ENCODE peak calls at places on chromosomes 5 and 9, in seven cellular contexts. J is ACHN, S is NCI-H146, M is NCI-H1694, A is SIG-M5, T is lower lobe of right lung, X is hepatic stellate cell. F is an unnamed sample.

GRCh38 chr9:17906841-17907779 is 328.2 kb downstream of the SH3GL2 start:
- DNase-seq in A (no peak), X (no peak), S (peak), J (no peak), T (no peak), M (no peak), F (no peak)

GRCh38 chr5:140312067-140312790 is 9.3 kb upstream of the PFDN1 start:
- DNase-seq in S (no peak), M (no peak), T (no peak), X (no peak), J (peak), A (no peak), F (peak)

GRCh38 chr5:39437469-39437868 is 12.7 kb upstream of the DAB2 start:
- DNase-seq in T (no peak), M (no peak), X (no peak), J (peak), S (no peak), A (no peak), F (no peak)

GRCh38 chr9:112747094-112747493 is 3.5 kb upstream of the SNX30 start:
- DNase-seq in S (no peak), M (no peak), T (no peak), J (no peak), X (no peak), A (no peak), F (no peak)

GRCh38 chr5:41102341-41102740 is 31.2 kb upstream of the MROH2B start:
- DNase-seq in A (no peak), J (no peak), M (no peak), S (no peak), T (no peak), X (no peak), F (no peak)

GRCh38 chr9:34988218-34989055 is 1.1 kb upstream of the DNAJB5 start:
- DNase-seq in J (no peak), S (no peak), A (no peak), M (no peak), T (peak), X (peak), F (no peak)

GRCh38 chr5:8053270-8053669 is 184.3 kb downstream of the MTRR start:
- DNase-seq in X (no peak), T (no peak), S (no peak), J (no peak), A (no peak), M (no peak), F (no peak)

GRCh38 chr5:119017999-119018398 is 29.7 kb upstream of the DTWD2 start:
- DNase-seq in T (no peak), X (peak), J (no peak), S (no peak), M (no peak), A (no peak), F (no peak)

GRCh38 chr5:179345429-179346321 is at the start of gene ADAMTS2:
- DNase-seq in A (no peak), S (peak), M (no peak), J (no peak), T (peak), X (peak), F (no peak)

GRCh38 chr5:148820778-148821395 is 5.5 kb upstream of the ADRB2 start:
- DNase-seq in S (no peak), M (no peak), A (no peak), J (peak), X (no peak), T (no peak), F (no peak)

GRCh38 chr9:93254061-93254481 is 70.1 kb downstream of the WNK2 start:
- DNase-seq in A (no peak), J (no peak), M (no peak), T (peak), S (no peak), X (no peak), F (no peak)

GRCh38 chr5:109866051-109866450 is 176.3 kb downstream of the MAN2A1 start:
- DNase-seq in M (no peak), S (no peak), X (no peak), J (no peak), T (no peak), A (no peak), F (no peak)

GRCh38 chr5:150172147-150172546 is 5.6 kb downstream of the CDX1 start:
- DNase-seq in M (no peak), T (no peak), J (no peak), X (no peak), S (no peak), A (no peak), F (no peak)

GRCh38 chr5:101580591-101580990 is 677.5 kb upstream of the ST8SIA4 start:
- DNase-seq in M (no peak), A (no peak), X (no peak), S (no peak), T (no peak), J (no peak), F (no peak)

GRCh38 chr9:70421272-70422180 is 7.1 kb upstream of the KLF9 start:
- DNase-seq in A (no peak), S (peak), J (no peak), T (no peak), X (no peak), M (no peak), F (no peak)

GRCh38 chr9:87725900-87726709 is at the start of gene CTSL:
- DNase-seq in S (no peak), T (peak), A (no peak), M (no peak), J (peak), X (peak), F (no peak)

GRCh38 chr9:135958485-135958884 is 2.7 kb downstream of the UBAC1 start:
- DNase-seq in X (no peak), S (no peak), A (no peak), J (no peak), M (no peak), T (no peak), F (no peak)

GRCh38 chr9:133950916-133951231 is 41.2 kb downstream of the VAV2 start:
- DNase-seq in T (no peak), J (no peak), A (no peak), S (no peak), M (no peak), X (peak), F (no peak)

GRCh38 chr5:72951850-72952468 is 3.9 kb upstream of the FCHO2 start:
- DNase-seq in S (no peak), A (peak), T (no peak), J (peak), X (peak), M (no peak), F (no peak)

GRCh38 chr9:12777149-12778010 is 2.6 kb downstream of the LURAP1L start:
- DNase-seq in T (no peak), A (no peak), S (no peak), J (no peak), M (no peak), X (peak), F (no peak)

GRCh38 chr9:1253098-1253979 is 203.2 kb downstream of the DMRT2 start:
- DNase-seq in X (no peak), S (no peak), T (no peak), M (no peak), J (no peak), A (no peak), F (no peak)

GRCh38 chr5:151222769-151223446 is 984 bp downstream of the CCDC69 start:
- DNase-seq in J (no peak), S (no peak), A (no peak), M (no peak), X (no peak), T (peak), F (no peak)

GRCh38 chr9:128214571-128215490 is 11.7 kb downstream of the DNM1 start:
- DNase-seq in J (no peak), T (no peak), A (no peak), M (no peak), X (no peak), S (no peak), F (no peak)

GRCh38 chr9:4292781-4293180 is 7.1 kb downstream of the GLIS3 start:
- DNase-seq in X (no peak), J (peak), T (no peak), M (no peak), A (no peak), S (no peak), F (no peak)

GRCh38 chr5:160467555-160468418 is 46.1 kb downstream of the PTTG1 start:
- DNase-seq in S (peak), A (no peak), X (peak), J (peak), T (peak), M (no peak), F (no peak)